ENCODE peak calls at places on chromosomes 16 and 17, in seven cellular contexts. P, S, A, O, H, Q and L are unnamed samples.

GRCh38 chr16:30399435-30400186 is 4.4 kb downstream of the ZNF48 start:
- DNase-seq in P (no peak), S (no peak), A (no peak), O (no peak), H (no peak), Q (no peak), L (no peak)

GRCh38 chr17:27489045-27489715 is 32.9 kb downstream of the KSR1 start:
- DNase-seq in P (peak), S (no peak), A (peak), O (no peak), H (no peak), Q (peak), L (no peak)

GRCh38 chr17:50212121-50212843 is 10.9 kb upstream of the COL1A1 start:
- DNase-seq in P (no peak), S (no peak), A (no peak), O (no peak), H (peak), Q (no peak), L (peak)

GRCh38 chr16:84726079-84726669 is 26.4 kb downstream of the USP10 start:
- DNase-seq in P (peak), S (no peak), A (peak), O (no peak), H (peak), Q (peak), L (peak)

GRCh38 chr17:17546399-17547185 is 44.9 kb downstream of the PEMT start:
- DNase-seq in P (no peak), S (no peak), A (no peak), O (no peak), H (no peak), Q (peak), L (no peak)

GRCh38 chr17:61443475-61443882 is 8.7 kb upstream of the TBX4 start:
- DNase-seq in P (no peak), S (no peak), A (no peak), O (no peak), H (no peak), Q (no peak), L (no peak)

GRCh38 chr16:11232852-11233726 is 22.9 kb downstream of the SOCS1 start:
- DNase-seq in P (peak), S (no peak), A (no peak), O (no peak), H (peak), Q (peak), L (peak)

GRCh38 chr17:29157310-29157709 is 22.9 kb downstream of the MYO18A start:
- DNase-seq in P (no peak), S (no peak), A (no peak), O (no peak), H (no peak), Q (no peak), L (no peak)

GRCh38 chr16:50547340-50547865 is 793 bp upstream of the NKD1 start:
- DNase-seq in P (peak), S (no peak), A (peak), O (no peak), H (peak), Q (peak), L (peak)

GRCh38 chr17:30831663-30832437 is at the start of gene ATAD5:
- DNase-seq in P (peak), S (peak), A (peak), O (no peak), H (peak), Q (peak), L (peak)

GRCh38 chr17:57675988-57676387 is 69.1 kb downstream of the CCDC182 start:
- DNase-seq in P (no peak), S (no peak), A (no peak), O (no peak), H (no peak), Q (no peak), L (no peak)

GRCh38 chr17:73643012-73643845 is 1.0 kb downstream of the SDK2 start:
- DNase-seq in P (no peak), S (no peak), A (no peak), O (no peak), H (peak), Q (peak), L (peak)

GRCh38 chr17:38455288-38455915 is 27.1 kb downstream of the ARHGAP23 start:
- DNase-seq in P (no peak), S (no peak), A (no peak), O (no peak), H (no peak), Q (no peak), L (no peak)

GRCh38 chr16:85394511-85395206 is 218.5 kb upstream of the GSE1 start:
- DNase-seq in P (no peak), S (no peak), A (no peak), O (no peak), H (no peak), Q (peak), L (no peak)

GRCh38 chr16:68781784-68782183 is 44.7 kb downstream of the CDH1 start:
- DNase-seq in P (peak), S (no peak), A (no peak), O (no peak), H (no peak), Q (no peak), L (no peak)

GRCh38 chr16:1164975-1165374 is 12.1 kb downstream of the CACNA1H start:
- DNase-seq in P (no peak), S (no peak), A (no peak), O (no peak), H (no peak), Q (no peak), L (no peak)

GRCh38 chr17:52357855-52358254 is 199.3 kb upstream of the CA10 start:
- DNase-seq in P (no peak), S (no peak), A (no peak), O (no peak), H (no peak), Q (no peak), L (no peak)

GRCh38 chr17:58364270-58364942 is 12.4 kb upstream of the SUPT4H1 start:
- DNase-seq in P (peak), S (no peak), A (no peak), O (no peak), H (no peak), Q (no peak), L (no peak)

GRCh38 chr17:8476741-8477140 is 41.1 kb downstream of the NDEL1 start:
- DNase-seq in P (no peak), S (no peak), A (no peak), O (no peak), H (peak), Q (no peak), L (no peak)

GRCh38 chr17:81870155-81870977 is 771 bp downstream of the ARHGDIA start:
- DNase-seq in P (peak), S (no peak), A (no peak), O (no peak), H (peak), Q (peak), L (peak)

GRCh38 chr17:45436161-45436560 is 3.5 kb upstream of the ARHGAP27 start:
- DNase-seq in P (no peak), S (no peak), A (no peak), O (no peak), H (no peak), Q (no peak), L (no peak)

GRCh38 chr17:45190503-45191282 is 29.0 kb downstream of the HEXIM2 start:
- DNase-seq in P (no peak), S (no peak), A (no peak), O (no peak), H (no peak), Q (no peak), L (no peak)

GRCh38 chr16:63613701-63614100 is 1508.2 kb downstream of the CDH11 start:
- DNase-seq in P (no peak), S (no peak), A (no peak), O (no peak), H (no peak), Q (no peak), L (no peak)

GRCh38 chr16:13873835-13874438 is 46.0 kb upstream of the ERCC4 start:
- DNase-seq in P (peak), S (no peak), A (no peak), O (no peak), H (no peak), Q (no peak), L (no peak)

GRCh38 chr16:88597856-88598491 is 27.8 kb downstream of the ZC3H18 start:
- DNase-seq in P (no peak), S (no peak), A (no peak), O (no peak), H (no peak), Q (no peak), L (no peak)

GRCh38 chr16:81432899-81433560 is 11.6 kb upstream of the CMIP start:
- DNase-seq in P (no peak), S (no peak), A (no peak), O (no peak), H (no peak), Q (no peak), L (no peak)

GRCh38 chr17:27518048-27518447 is 61.8 kb downstream of the KSR1 start:
- DNase-seq in P (no peak), S (no peak), A (no peak), O (no peak), H (no peak), Q (no peak), L (no peak)

GRCh38 chr16:165539-166374 is at the start of gene HBM:
- DNase-seq in P (no peak), S (no peak), A (no peak), O (no peak), H (no peak), Q (no peak), L (no peak)

GRCh38 chr17:35895602-35896001 is 15.4 kb upstream of the CCL5 start:
- DNase-seq in P (peak), S (no peak), A (no peak), O (no peak), H (no peak), Q (no peak), L (no peak)

GRCh38 chr17:64131606-64132270 is 1.8 kb upstream of the ERN1 start:
- DNase-seq in P (no peak), S (no peak), A (no peak), O (no peak), H (no peak), Q (no peak), L (no peak)

GRCh38 chr17:13510062-13510461 is 91.7 kb downstream of the HS3ST3A1 start:
- DNase-seq in P (peak), S (no peak), A (no peak), O (no peak), H (no peak), Q (no peak), L (no peak)

GRCh38 chr17:51052235-51052634 is 68.4 kb downstream of the SPAG9 start:
- DNase-seq in P (no peak), S (no peak), A (no peak), O (no peak), H (no peak), Q (no peak), L (no peak)

GRCh38 chr17:10033982-10034381 is 128.9 kb upstream of the RCVRN start:
- DNase-seq in P (no peak), S (no peak), A (peak), O (no peak), H (no peak), Q (no peak), L (no peak)

GRCh38 chr16:71681360-71681759 is 43.1 kb downstream of the PHLPP2 start:
- DNase-seq in P (no peak), S (no peak), A (no peak), O (no peak), H (no peak), Q (no peak), L (no peak)

GRCh38 chr16:88816736-88817535 is 5.2 kb upstream of the APRT start:
- DNase-seq in P (no peak), S (no peak), A (no peak), O (no peak), H (no peak), Q (no peak), L (no peak)